ENCODE peak calls at places on chromosomes 7 and 10, in seven cellular contexts. I, E, J, V, S, W and H are unnamed samples.

GRCh38 chr10:34333513-34333912 is 481.6 kb downstream of the PARD3 start:
- DNase-seq in I (no peak), W (peak; percentile 52), V (no peak), J (no peak), E (no peak), S (no peak), H (no peak)

GRCh38 chr7:30472081-30472770 is 6.4 kb downstream of the NOD1 start:
- DNase-seq in V (peak; percentile 33), S (no peak), I (no peak), J (no peak), W (no peak), E (no peak), H (no peak)

GRCh38 chr7:6650086-6650485 is 13.0 kb downstream of the ZNF316 start:
- DNase-seq in V (no peak), W (no peak), E (no peak), S (no peak), J (peak; percentile 69), I (peak; percentile 32), H (no peak)

GRCh38 chr10:60175418-60175817 is 214.3 kb downstream of the ANK3 start:
- DNase-seq in V (no peak), S (no peak), I (peak; percentile 16), E (no peak), W (no peak), J (no peak), H (no peak)

GRCh38 chr7:159032310-159032709 is 112.4 kb downstream of the VIPR2 start:
- DNase-seq in E (peak; percentile 10), J (peak; percentile 53), S (no peak), W (peak; percentile 2), I (no peak), V (peak; percentile 43), H (peak; percentile 24)

GRCh38 chr7:4937411-4937810 is 21.6 kb downstream of the MMD2 start:
- DNase-seq in J (no peak), W (no peak), V (no peak), I (no peak), S (no peak), E (no peak), H (no peak)

GRCh38 chr7:53473371-53473770 is 437.9 kb downstream of the POM121L12 start:
- DNase-seq in V (no peak), I (no peak), J (no peak), W (no peak), S (no peak), E (no peak), H (no peak)

GRCh38 chr7:95596183-95597135 is at the start of gene PDK4:
- DNase-seq in I (peak; percentile 70), S (peak; percentile 97), V (peak; percentile 85), J (peak; percentile 97), W (peak; percentile 97), E (peak; percentile 96), H (peak; percentile 98)

GRCh38 chr10:60798031-60798430 is 19.8 kb downstream of the CDK1 start:
- DNase-seq in W (no peak), V (no peak), E (no peak), J (no peak), S (no peak), I (no peak), H (no peak)

GRCh38 chr10:35413985-35414861 is 77.9 kb downstream of the CCNY start:
- DNase-seq in E (no peak), J (no peak), I (no peak), W (no peak), V (no peak), S (no peak), H (no peak)

GRCh38 chr10:10293431-10293830 is 724.2 kb upstream of the CELF2 start:
- DNase-seq in I (no peak), E (no peak), J (no peak), S (no peak), V (no peak), W (no peak), H (no peak)

GRCh38 chr7:31603076-31603475 is 83.9 kb upstream of the PPP1R17 start:
- DNase-seq in W (no peak), E (no peak), S (no peak), V (no peak), J (no peak), I (no peak), H (no peak)

GRCh38 chr10:3046941-3047621 is 20.3 kb upstream of the PFKP start:
- DNase-seq in I (no peak), W (no peak), E (no peak), S (no peak), J (no peak), V (no peak), H (no peak)

GRCh38 chr10:7480742-7481381 is 70.0 kb upstream of the SFMBT2 start:
- DNase-seq in J (no peak), E (no peak), I (no peak), W (no peak), V (no peak), S (no peak), H (no peak)

GRCh38 chr10:46540412-46541016 is 15.9 kb downstream of the GPRIN2 start:
- DNase-seq in W (no peak), E (peak; percentile 15), I (no peak), J (peak; percentile 53), S (peak; percentile 20), V (no peak), H (peak; percentile 29)

GRCh38 chr10:83273035-83273434 is 866.3 kb upstream of the GHITM start:
- DNase-seq in J (no peak), I (no peak), W (no peak), V (no peak), E (no peak), S (no peak), H (no peak)

GRCh38 chr7:30838008-30838407 is 66.8 kb downstream of the MINDY4 start:
- DNase-seq in E (no peak), I (no peak), J (peak; percentile 66), V (no peak), W (no peak), S (no peak), H (no peak)

GRCh38 chr10:69382382-69383117 is 34.2 kb downstream of the TACR2 start:
- DNase-seq in S (no peak), I (no peak), W (no peak), V (no peak), E (no peak), J (no peak), H (no peak)

GRCh38 chr7:106418094-106418493 is 133.3 kb upstream of the NAMPT start:
- DNase-seq in J (no peak), W (no peak), S (peak; percentile 66), V (no peak), E (no peak), I (no peak), H (no peak)

GRCh38 chr10:29688230-29688634 is 53.5 kb upstream of the SVIL start:
- DNase-seq in V (peak; percentile 62), S (no peak), I (peak; percentile 47), W (no peak), E (no peak), J (no peak), H (no peak)

GRCh38 chr7:47796347-47796746 is 151.9 kb downstream of the PKD1L1 start:
- DNase-seq in I (no peak), E (no peak), J (no peak), W (no peak), S (no peak), V (no peak), H (no peak)

GRCh38 chr7:47791682-47792081 is 156.6 kb downstream of the PKD1L1 start:
- DNase-seq in J (no peak), I (no peak), V (no peak), S (no peak), E (no peak), W (no peak), H (no peak)

GRCh38 chr7:47795631-47796030 is 152.6 kb downstream of the PKD1L1 start:
- DNase-seq in E (no peak), W (no peak), I (no peak), V (no peak), S (no peak), J (no peak), H (no peak)

GRCh38 chr7:47794016-47794415 is 154.2 kb downstream of the PKD1L1 start:
- DNase-seq in S (no peak), J (no peak), I (no peak), V (no peak), E (no peak), W (no peak), H (no peak)

DNA sequence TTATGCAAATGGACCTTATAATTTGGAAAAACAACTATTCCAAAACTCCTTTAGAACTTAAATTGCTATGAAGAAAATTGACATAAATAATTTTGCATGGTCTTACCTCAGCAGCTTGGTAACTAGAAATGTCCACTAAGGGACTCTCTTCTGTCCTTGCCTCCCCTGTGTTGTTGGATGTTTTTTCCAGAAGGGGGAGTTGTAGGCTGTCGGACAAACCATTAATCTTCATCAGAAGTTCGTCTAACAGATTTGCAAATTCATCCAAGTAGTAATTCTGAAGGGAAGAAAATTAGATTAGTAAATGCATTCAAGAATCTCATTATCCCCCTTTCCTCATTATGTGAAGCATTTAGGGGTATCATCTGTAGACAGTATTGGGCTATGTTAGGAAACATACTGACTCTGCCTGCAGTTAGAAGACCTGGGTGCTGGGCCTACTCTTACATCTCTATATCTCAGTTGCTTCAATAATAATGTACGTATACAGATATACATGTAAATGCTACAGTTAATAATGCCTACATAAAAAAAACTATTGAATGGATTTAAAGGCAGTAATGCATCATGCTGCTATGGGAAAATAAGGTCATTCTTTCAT is 155.6 kb downstream of the PKD1L1 start:
- DNase-seq in J (no peak), E (no peak), I (no peak), V (no peak), S (no peak), W (no peak), H (no peak)
- TF ChIP-seq CTCF in J (no peak), E (peak; percentile 22), I (peak; percentile 66), V (peak; percentile 67), S (no peak), W (peak; percentile 28), H (no peak)

GRCh38 chr10:97761331-97761865 is 10.4 kb downstream of the SFRP5 start:
- DNase-seq in E (no peak), V (no peak), S (no peak), J (no peak), I (no peak), W (no peak), H (no peak)
- TF ChIP-seq POLR2AphosphoS5 in E (no peak), V (no peak), S (no peak), J (no peak), I (no peak), W (no peak), H (no peak)

GRCh38 chr7:74290590-74290950 is 1.4 kb downstream of the CLIP2 start:
- DNase-seq in I (no peak), J (no peak), W (no peak), V (no peak), E (peak; percentile 38), S (no peak), H (no peak)
- TF ChIP-seq CTCF in I (no peak), J (no peak), W (no peak), V (no peak), E (no peak), S (no peak), H (no peak)

DNA sequence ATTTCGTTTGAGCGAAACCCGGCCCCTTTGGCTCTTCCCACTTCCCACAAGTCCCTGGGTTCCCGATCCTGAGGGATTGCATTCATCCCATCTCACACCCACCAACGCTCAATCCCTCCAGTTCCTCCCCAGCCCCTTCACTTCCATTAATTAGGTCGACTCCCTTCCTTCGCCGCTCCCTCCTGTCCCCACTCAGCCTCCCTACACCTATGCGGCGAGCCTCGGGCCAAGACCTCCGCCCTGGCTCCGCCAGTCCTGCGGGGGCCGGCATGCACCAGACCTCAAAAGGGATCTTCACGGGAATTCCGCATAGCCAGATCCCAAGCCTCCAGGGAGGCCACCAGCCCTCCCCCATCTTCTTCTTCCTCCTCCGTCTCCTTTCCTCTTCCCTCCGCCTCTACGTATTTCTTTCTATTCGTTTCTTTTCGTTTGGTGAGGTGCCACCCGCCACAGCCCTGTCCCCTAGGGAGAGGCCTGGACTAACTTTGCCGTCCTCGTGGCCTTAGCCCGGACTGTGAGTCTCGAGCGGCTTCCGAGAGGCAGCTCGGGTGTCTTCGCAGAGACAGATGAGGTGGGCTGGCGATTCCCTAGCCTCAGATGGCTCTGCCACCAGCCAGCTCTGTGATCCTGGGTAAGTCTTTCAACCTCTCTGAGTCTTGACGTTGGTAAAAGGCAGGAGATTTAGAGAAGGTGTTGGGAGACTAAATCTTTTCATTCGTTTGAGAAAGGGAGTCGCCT is 8.0 kb upstream of the LBX1 start:
- DNase-seq in V (no peak), E (no peak), W (no peak), I (no peak), S (no peak), J (no peak), H (no peak)
- TF ChIP-seq POLR2AphosphoS5 in V (no peak), E (no peak), W (no peak), I (no peak), S (no peak), J (no peak), H (no peak)